ENCODE peak calls at places on chromosome 15, in five cellular contexts. I is H1, O is K562, K is HepG2, X is GM12878. D is an unnamed sample.

GRCh38 chr15:39310633-39311032 is 270.2 kb upstream of the THBS1 start:
- DNase-seq in I (no peak), O (no peak), K (no peak), X (no peak), D (no peak)

GRCh38 chr15:29139540-29140459 is 129.8 kb downstream of the NSMCE3 start:
- DNase-seq in I (peak), O (peak), K (no peak), X (no peak), D (peak)

GRCh38 chr15:42138411-42138810 is 18.0 kb downstream of the PLA2G4F start:
- DNase-seq in I (no peak), O (no peak), K (no peak), X (no peak), D (no peak)

GRCh38 chr15:60340207-60340921 is 57.4 kb downstream of the ANXA2 start:
- DNase-seq in I (no peak), O (peak), K (peak), X (no peak), D (no peak)

GRCh38 chr15:98177950-98178848 is 217.7 kb downstream of the ARRDC4 start:
- DNase-seq in I (peak), O (peak), K (peak), X (no peak), D (peak)

GRCh38 chr15:72491768-72492167 is 17.6 kb downstream of the ARIH1 start:
- DNase-seq in I (no peak), O (no peak), K (no peak), X (no peak), D (no peak)

GRCh38 chr15:90348456-90348855 is 3.6 kb upstream of the ZNF774 start:
- DNase-seq in I (no peak), O (no peak), K (no peak), X (no peak), D (no peak)

GRCh38 chr15:94234300-94234699 is 2.9 kb downstream of the MCTP2 start:
- DNase-seq in I (no peak), O (no peak), K (no peak), X (no peak), D (no peak)

GRCh38 chr15:37208475-37209363 is 108.4 kb upstream of the MEIS2 start:
- DNase-seq in I (no peak), O (no peak), K (no peak), X (no peak), D (no peak)

GRCh38 chr15:85751731-85752421 is 42.8 kb downstream of the KLHL25 start:
- DNase-seq in I (no peak), O (no peak), K (no peak), X (no peak), D (no peak)

GRCh38 chr15:68313501-68314390 is 36.2 kb downstream of the FEM1B start:
- DNase-seq in I (peak), O (no peak), K (no peak), X (no peak), D (no peak)

GRCh38 chr15:83843511-83843910 is 189.6 kb downstream of the ADAMTSL3 start:
- DNase-seq in I (no peak), O (no peak), K (no peak), X (no peak), D (no peak)

GRCh38 chr15:85333132-85333831 is 47.1 kb upstream of the AKAP13 start:
- DNase-seq in I (no peak), O (no peak), K (no peak), X (no peak), D (no peak)

GRCh38 chr15:71501344-71502128 is 308.8 kb upstream of the NR2E3 start:
- DNase-seq in I (no peak), O (no peak), K (peak), X (no peak), D (no peak)

GRCh38 chr15:54089776-54090175 is 111.5 kb downstream of the UNC13C start:
- DNase-seq in I (no peak), O (no peak), K (no peak), X (no peak), D (no peak)

GRCh38 chr15:83194527-83194926 is 13.1 kb downstream of the HDGFL3 start:
- DNase-seq in I (no peak), O (no peak), K (no peak), X (no peak), D (no peak)

GRCh38 chr15:43185161-43186002 is at the start of gene CCNDBP1:
- DNase-seq in I (peak), O (peak), K (peak), X (peak), D (peak)

GRCh38 chr15:94745371-94745770 is 514.0 kb downstream of the MCTP2 start:
- DNase-seq in I (no peak), O (no peak), K (no peak), X (no peak), D (no peak)

GRCh38 chr15:81449836-81450474 is 75.9 kb upstream of the TMC3 start:
- DNase-seq in I (no peak), O (no peak), K (peak), X (no peak), D (no peak)

GRCh38 chr15:71313806-71314205 is 198.5 kb downstream of the THSD4 start:
- DNase-seq in I (no peak), O (no peak), K (no peak), X (no peak), D (no peak)

GRCh38 chr15:58606577-58607080 is 142.9 kb downstream of the ADAM10 start:
- DNase-seq in I (no peak), O (no peak), K (no peak), X (no peak), D (no peak)

GRCh38 chr15:100330629-100331215 is 11.1 kb downstream of the ADAMTS17 start:
- DNase-seq in I (no peak), O (no peak), K (no peak), X (no peak), D (no peak)

GRCh38 chr15:94375997-94376396 is 144.6 kb downstream of the MCTP2 start:
- DNase-seq in I (no peak), O (no peak), K (no peak), X (no peak), D (no peak)

DNA sequence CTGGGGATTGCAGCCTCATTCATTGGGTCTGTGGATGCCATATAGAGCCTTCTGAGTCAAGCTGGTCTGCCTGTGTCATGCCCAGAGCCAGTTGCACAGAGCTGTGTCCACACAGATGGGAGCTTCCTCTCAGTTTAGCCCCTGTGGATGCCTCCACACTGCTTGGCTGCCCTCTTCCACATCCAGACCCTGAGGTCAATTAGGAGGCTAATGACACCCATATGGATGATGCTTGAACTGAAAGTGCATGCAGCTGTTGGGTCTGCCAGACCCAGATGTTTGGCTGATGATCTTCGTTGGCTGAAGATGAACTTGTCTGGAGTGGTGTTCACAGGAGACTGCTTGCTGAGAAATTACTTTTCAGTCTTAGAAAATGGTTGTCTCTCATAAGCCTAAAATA is 175.9 kb downstream of the MINAR1 start:
- DNase-seq in I (no peak), O (no peak), K (no peak), X (no peak), D (no peak)
- TF ChIP-seq SRF in I (no peak), O (no peak), K (no peak), X (no peak), D (no peak)

GRCh38 chr15:49279481-49280186 is 109.6 kb downstream of the GALK2 start:
- DNase-seq in I (no peak), O (no peak), K (no peak), X (no peak), D (no peak)

GRCh38 chr15:49270541-49271421 is 100.7 kb downstream of the GALK2 start:
- DNase-seq in I (no peak), O (no peak), K (no peak), X (no peak), D (no peak)

DNA sequence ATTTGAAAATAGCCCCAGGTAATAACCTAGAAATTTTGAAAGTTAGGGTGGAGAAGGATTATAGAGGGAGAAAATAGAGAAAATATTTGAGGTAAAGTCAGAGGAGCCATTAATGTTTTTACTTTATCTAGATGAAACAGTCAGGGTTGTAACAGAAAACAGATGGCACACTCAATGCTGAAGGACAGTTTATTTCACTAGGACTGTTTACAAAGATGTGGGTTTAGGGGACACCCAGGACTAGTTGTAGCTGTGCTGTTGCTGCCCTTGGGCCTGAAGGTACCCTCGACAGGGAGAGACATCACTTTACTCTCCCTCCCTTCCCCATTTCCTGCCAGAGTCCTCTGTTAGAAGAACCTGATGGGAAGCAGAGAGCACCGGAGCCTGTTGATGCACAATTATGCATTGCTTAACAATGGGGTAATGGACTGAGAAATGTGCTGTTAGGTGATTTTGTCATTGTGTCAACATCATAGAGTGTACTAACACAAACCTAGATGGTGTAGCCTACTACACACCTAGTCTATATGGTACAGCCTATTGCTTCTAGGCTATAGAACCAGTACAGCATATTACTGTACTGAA is 103.8 kb downstream of the GALK2 start:
- DNase-seq in I (no peak), O (no peak), K (no peak), X (no peak), D (no peak)
- TF ChIP-seq SRF in I (no peak), O (no peak), K (no peak), X (no peak), D (no peak)

GRCh38 chr15:30903497-30904187 is at the start of gene FAN1:
- DNase-seq in I (peak), O (peak), K (peak), X (peak), D (peak)

GRCh38 chr15:30904812-30905211 is 1.1 kb downstream of the FAN1 start:
- DNase-seq in I (no peak), O (no peak), K (no peak), X (no peak), D (no peak)

GRCh38 chr15:30906366-30906765 is 2.7 kb downstream of the FAN1 start:
- DNase-seq in I (no peak), O (no peak), K (no peak), X (no peak), D (no peak)

GRCh38 chr15:30901889-30902288 is 1.8 kb upstream of the FAN1 start:
- DNase-seq in I (no peak), O (no peak), K (no peak), X (no peak), D (no peak)

GRCh38 chr15:30905821-30906220 is 2.1 kb downstream of the FAN1 start:
- DNase-seq in I (no peak), O (no peak), K (no peak), X (no peak), D (no peak)
- TF ChIP-seq SRF in I (no peak), O (no peak), K (no peak), X (no peak), D (no peak)

DNA sequence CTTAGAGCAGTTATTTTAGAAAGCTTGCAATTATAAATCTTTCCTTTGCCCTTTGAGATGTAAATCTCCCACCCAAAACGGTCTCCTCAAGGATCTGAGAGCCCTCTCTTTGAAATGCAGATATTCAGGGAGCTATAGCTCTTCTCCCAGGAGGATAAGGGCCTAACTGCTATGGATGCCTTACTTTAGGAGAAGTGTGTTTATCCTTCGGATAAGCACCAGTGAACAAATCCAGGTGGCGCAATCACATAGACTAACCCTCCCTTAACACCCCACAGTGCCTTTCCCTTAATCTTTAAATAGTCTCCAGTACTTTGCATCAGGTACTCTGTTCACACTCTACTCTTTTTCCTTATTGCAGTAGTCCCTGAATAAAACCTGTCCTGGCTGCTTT is 14.9 kb upstream of the CA12 start:
- DNase-seq in I (no peak), O (peak), K (no peak), X (no peak), D (no peak)
- TF ChIP-seq SRF in I (no peak), O (no peak), K (no peak), X (no peak), D (no peak)

DNA sequence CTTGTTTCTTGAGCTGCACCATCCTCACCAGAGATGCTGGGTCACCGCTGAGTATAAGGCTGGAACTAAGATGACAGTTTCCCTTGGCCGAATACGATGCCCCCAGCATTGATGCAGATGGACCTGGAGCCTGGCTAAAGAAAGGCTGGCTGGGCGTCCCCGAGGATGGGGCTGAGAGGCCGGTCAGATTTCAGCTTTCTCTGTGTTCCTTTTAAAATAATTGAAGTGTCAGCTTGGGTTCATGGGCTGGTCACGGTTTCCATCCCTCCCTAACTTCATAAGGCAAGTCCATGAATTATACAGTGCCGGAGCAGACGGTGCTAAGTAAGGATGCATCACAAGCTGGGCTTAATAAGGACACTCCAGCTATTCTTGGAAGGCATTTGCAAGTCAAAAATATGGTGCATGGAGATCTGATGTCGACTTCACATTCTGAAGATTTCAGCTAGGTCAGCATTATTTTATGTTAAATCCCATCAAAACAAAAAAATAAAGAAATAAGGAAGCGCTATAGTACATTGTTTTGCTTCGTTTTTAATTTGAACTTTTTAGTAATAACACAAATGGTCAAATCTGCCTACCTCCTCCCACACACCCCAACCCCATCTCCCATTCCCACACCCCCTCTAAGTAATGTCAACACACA is 220.7 kb downstream of the RPLP1 start:
- DNase-seq in I (no peak), O (no peak), K (no peak), X (no peak), D (no peak)
- TF ChIP-seq SRF in I (no peak), O (no peak), K (no peak), X (no peak), D (no peak)

GRCh38 chr15:56913670-56914069 is 4.8 kb upstream of the TCF12 start:
- DNase-seq in I (no peak), O (peak), K (no peak), X (no peak), D (no peak)
- TF ChIP-seq SRF in I (no peak), O (no peak), K (no peak), X (no peak), D (no peak)

DNA sequence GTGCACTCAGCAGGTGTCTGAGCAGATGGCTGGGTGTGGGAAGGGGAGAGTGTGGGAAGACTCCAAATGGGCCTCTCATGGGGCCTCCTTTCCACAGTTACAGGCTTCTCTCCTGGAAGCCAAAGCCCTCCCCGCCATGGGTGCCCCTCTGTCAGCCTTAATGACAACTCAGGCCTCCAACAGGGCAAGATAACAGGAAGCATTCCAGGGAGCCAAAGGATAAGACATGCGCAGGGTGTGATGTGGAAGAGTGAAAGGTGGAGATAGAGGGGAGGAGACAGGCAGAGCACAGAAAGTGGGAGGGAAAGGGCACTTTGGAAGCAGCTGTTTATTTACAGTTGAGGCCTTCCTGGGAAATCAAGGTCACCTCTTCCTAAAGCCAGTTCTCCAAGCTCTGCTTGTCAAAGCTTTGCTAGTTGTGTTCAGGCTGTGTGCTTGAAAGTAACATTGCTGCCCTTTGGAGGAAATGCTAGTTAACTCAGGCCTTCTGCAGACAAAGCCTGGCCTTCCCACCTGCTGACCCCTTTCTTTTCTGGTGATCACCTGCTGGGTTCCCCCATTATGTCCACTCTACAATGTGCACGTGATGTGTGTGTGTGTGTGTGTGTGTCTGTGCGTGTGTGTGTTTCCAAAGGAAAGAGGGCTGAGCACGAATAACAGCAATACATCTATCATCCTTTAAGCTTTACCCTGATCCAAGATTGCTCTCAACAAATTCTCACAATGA is 35.2 kb upstream of the SMAD3 start:
- DNase-seq in I (peak), O (peak), K (peak), X (no peak), D (no peak)
- TF ChIP-seq SRF in I (no peak), O (no peak), K (no peak), X (no peak), D (no peak)

GRCh38 chr15:25268166-25268565 is 170.7 kb downstream of the UBE3A start:
- DNase-seq in I (no peak), O (peak), K (peak), X (no peak), D (no peak)
- TF ChIP-seq SRF in I (no peak), O (no peak), K (no peak), X (no peak), D (no peak)

DNA sequence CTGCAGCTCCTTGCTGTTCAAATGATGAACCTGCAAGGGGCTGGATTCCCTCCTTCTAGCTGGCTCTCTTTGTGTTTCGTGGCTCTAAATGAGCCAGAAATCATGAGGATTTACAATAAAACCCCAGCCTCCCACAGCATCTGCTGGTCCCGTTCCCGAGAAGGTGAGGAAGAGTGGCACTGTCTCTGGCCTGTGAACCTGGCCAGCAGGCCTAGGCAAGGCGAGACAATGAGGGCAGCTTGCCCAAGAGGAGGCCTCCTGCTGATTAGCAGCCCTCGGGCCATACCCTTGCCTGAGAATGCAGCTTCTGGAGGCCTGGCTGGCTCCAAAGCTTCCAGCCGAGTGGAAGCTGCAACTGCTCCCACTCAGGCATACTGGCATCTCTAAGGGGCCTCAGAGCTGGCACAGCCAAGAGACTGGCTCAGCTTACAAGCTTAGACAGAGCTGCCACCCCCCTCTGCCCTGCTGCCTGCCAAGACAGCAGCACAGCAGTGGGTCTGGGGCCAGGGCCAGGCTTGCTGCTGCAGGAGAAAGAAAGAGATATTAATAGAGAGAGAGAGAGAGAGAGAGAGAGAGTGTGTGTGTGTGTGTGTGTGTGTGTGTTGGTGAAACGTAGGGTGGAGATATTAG is 76.5 kb downstream of the HMG20A start:
- DNase-seq in I (peak), O (no peak), K (no peak), X (no peak), D (no peak)
- TF ChIP-seq SRF in I (no peak), O (no peak), K (no peak), X (no peak), D (no peak)